ENCODE peak calls at places on chromosomes 16 and 17, in eight cellular contexts. Z is fibroblast of lung; C is lung; L is spleen; X is tibial nerve; Q is A549; D is left lung; A is CD8-positive, alpha-beta T cell. H is an unnamed sample.

GRCh38 chr16:15704545-15704987 is 54.5 kb downstream of the NDE1 start:
- DNase-seq in Q (peak), L (peak), D (peak), A (peak), C (peak), X (peak), Z (peak), H (peak)

GRCh38 chr17:60406887-60407286 is 15.0 kb upstream of the USP32 start:
- DNase-seq in L (no peak), Z (no peak), D (no peak), C (no peak), Q (no peak), A (no peak), X (no peak), H (no peak)

GRCh38 chr17:43356999-43357398 is 41.8 kb upstream of the ARL4D start:
- DNase-seq in C (no peak), Z (peak), X (no peak), A (no peak), L (no peak), D (no peak), Q (peak), H (no peak)

GRCh38 chr16:12160249-12160648 is 183.7 kb downstream of the SNX29 start:
- DNase-seq in Q (no peak), L (peak), Z (peak), A (no peak), D (no peak), X (no peak), C (no peak), H (no peak)

GRCh38 chr17:58756246-58757161 is 850 bp downstream of the PPM1E start:
- DNase-seq in Q (no peak), Z (peak), A (no peak), C (no peak), X (no peak), L (no peak), D (no peak), H (no peak)

GRCh38 chr16:27805828-27806351 is 255.9 kb downstream of the KATNIP start:
- DNase-seq in A (no peak), X (no peak), Q (no peak), Z (no peak), L (no peak), D (no peak), C (no peak), H (no peak)

GRCh38 chr16:57204675-57205074 is 18.5 kb downstream of the RSPRY1 start:
- DNase-seq in D (no peak), A (no peak), C (no peak), Z (no peak), L (no peak), Q (no peak), X (no peak), H (no peak)

GRCh38 chr16:68426355-68426652 is 22.0 kb downstream of the SMPD3 start:
- DNase-seq in X (no peak), Z (peak), Q (no peak), C (no peak), L (no peak), A (no peak), D (no peak), H (no peak)

GRCh38 chr17:17231621-17232302 is 5.2 kb downstream of the FLCN start:
- DNase-seq in Z (no peak), D (no peak), A (no peak), X (no peak), L (peak), C (no peak), Q (no peak), H (no peak)

DNA sequence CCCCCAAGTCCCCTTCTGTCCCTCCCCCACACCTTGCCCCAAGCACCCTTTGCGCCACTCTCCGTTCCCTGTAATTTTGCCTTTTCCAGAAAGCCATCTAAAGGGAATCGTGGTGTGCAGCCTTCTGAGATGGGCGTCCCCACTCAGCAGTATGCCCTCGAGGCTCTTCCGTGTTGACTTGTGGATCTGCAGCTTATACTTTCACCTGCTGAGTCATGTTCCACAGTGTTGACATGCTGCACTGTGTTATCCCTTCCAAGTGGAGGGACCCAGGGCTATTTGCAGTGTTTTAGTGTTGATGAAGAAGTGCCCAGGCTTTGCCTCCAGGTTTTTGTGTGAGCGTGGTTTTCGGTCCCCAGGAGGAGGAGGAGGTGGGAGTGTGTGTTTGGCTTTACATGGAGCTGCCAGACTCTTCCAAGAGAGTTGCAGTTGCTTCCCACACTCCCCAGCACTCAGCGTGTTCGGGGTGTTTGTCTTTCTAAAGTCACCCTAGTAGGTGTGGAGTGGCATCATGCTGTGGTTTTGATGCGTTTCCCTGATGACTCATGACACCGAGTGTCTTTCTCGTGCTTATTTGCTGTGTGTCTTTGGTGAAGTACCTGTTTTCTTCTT is 32.1 kb upstream of the JPT2 start:
- DNase-seq in Z (peak), L (no peak), Q (peak), X (no peak), A (peak), C (no peak), D (no peak), H (no peak)
- H3K27ac ChIP-seq in Z (no peak), L (no peak), Q (peak), X (no peak), A (no peak), C (no peak), D (no peak), H (no peak)

DNA sequence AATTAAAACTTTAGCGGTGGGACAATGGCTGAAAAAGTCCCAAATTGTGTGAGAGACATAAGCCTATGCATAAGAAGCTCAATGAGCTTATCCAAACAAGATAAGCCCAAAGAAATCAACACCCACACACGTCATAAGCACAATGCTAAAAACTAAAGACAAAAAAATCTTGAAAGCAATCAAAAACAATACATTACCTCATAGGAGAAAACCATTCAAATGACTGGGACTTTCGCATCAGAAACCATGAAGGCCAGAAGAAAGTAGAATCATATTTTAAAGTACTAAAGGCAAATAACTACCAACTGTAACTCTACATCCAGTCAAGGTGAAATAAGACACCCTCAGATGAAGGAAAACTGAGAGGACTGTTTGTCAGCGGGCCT is 50.2 kb downstream of the ZCCHC14 start:
- DNase-seq in L (no peak), Z (peak), Q (no peak), A (no peak), D (no peak), X (no peak), C (no peak), H (no peak)
- H3K27ac ChIP-seq in L (no peak), Z (no peak), Q (no peak), A (no peak), D (no peak), X (no peak), C (no peak), H (no peak)

DNA sequence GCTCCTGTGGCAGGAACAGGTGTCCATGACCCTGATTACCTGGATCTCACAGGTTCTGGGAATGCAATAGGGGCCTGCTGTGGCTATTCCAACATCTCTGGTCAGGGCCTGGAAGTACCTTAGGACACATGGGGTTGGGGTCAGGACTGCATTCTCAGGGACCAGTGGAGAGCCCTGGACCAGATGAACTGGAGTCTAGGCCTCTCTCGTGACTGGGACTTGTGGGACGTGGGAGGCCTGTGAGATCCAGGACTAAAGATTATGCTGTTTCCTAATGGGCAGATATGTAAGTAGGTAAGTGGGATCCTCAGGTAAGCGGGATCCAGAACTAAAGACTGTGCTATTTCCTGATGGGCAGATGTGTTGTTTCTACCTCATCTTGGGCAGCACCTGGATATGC is 16.2 kb upstream of the CD300A start:
- DNase-seq in Q (no peak), X (no peak), Z (no peak), A (no peak), C (no peak), D (no peak), L (no peak), H (peak)
- H3K27ac ChIP-seq in Q (no peak), X (peak), Z (no peak), A (no peak), C (no peak), D (no peak), L (no peak), H (peak)

GRCh38 chr17:16066125-16066524 is 66.5 kb downstream of the TTC19 start:
- DNase-seq in Q (no peak), C (no peak), L (no peak), Z (no peak), D (no peak), X (no peak), A (no peak), H (no peak)

DNA sequence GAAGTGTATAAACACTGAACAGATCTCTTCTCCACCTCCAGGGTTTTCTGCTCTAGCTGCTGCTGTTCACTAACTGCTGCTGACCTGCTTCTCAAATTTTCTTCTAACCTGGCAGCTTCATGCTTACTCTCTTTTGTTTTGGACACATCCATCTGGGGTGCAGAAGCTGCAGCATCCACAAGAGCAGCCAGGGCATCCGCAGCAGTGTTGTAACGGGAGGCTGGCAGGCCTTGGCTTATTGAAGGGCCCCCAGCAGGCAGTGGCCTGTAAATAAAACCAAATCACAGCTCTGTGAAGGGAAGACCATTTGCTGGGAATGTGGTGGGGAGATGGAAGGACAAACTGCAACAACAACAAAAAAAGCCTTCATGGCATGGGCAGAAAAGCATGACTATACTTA is 62.0 kb downstream of the TTC19 start:
- DNase-seq in Q (no peak), C (no peak), X (no peak), Z (no peak), D (no peak), L (no peak), A (no peak), H (no peak)
- H3K27ac ChIP-seq in Q (no peak), C (no peak), X (no peak), Z (no peak), D (no peak), L (no peak), A (no peak), H (no peak)

DNA sequence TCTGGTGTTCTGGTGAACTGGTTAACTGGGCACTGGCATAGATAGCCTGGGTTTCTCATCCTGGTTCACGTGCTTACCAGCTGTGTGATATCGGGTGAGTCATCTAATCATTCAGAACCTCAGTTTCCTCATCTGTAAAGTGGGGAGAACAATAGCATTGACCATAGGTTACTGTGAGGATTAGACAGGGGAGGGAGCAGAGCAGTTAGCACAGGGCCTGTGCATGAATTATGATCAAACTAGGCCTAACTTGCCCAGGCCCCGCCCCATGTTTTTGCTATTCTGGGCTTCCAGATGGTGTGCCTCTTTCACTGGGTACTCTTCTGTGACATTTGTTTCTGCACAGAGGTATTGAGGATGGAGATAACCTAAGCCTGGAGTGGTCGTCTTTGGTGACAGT is 4.6 kb upstream of the KLHL36 start:
- DNase-seq in A (no peak), Q (no peak), Z (no peak), X (no peak), D (no peak), L (no peak), C (no peak), H (no peak)
- H3K27ac ChIP-seq in A (no peak), Q (no peak), Z (peak), X (no peak), D (no peak), L (peak), C (peak), H (peak)